ENCODE peak calls at places on chromosomes 16 and 17, in six cellular contexts. One of them, this sample, is unnamed.
A peak's percentile ranks its signal among the peaks of the same experiment; 100 is the strongest.

GRCh38 chr17:75610103-75610984 is 22.7 kb downstream of the MYO15B start:
- DNase-seq in CD8-positive, alpha-beta memory T cell: no peak
- DNase-seq in mesendoderm: no peak
- DNase-seq in stimulated activated CD8-positive, alpha-beta memory T cell treated with anti-CD3 and anti-CD28 coated beads, Interleukin-4, amount 100 ng/mL, for 24 hours: no peak
- DNase-seq in CD8-positive, alpha-beta T cell: no peak
- DNase-seq in iris pigment epithelial cell: no peak
- DNase-seq in this sample: peak; percentile 95

GRCh38 chr17:4950757-4951204 is at the start of gene ENO3:
- DNase-seq in mesendoderm: peak; percentile 35
- DNase-seq in stimulated activated CD8-positive, alpha-beta memory T cell treated with anti-CD3 and anti-CD28 coated beads, Interleukin-4, amount 100 ng/mL, for 24 hours: no peak
- DNase-seq in CD8-positive, alpha-beta T cell: no peak
- DNase-seq in iris pigment epithelial cell: no peak
- DNase-seq in CD8-positive, alpha-beta memory T cell: no peak
- DNase-seq in this sample: no peak

GRCh38 chr16:290681-291405 is 7.9 kb downstream of the PDIA2 start:
- DNase-seq in CD8-positive, alpha-beta memory T cell: no peak
- DNase-seq in stimulated activated CD8-positive, alpha-beta memory T cell treated with anti-CD3 and anti-CD28 coated beads, Interleukin-4, amount 100 ng/mL, for 24 hours: no peak
- DNase-seq in iris pigment epithelial cell: no peak
- DNase-seq in CD8-positive, alpha-beta T cell: no peak
- DNase-seq in mesendoderm: no peak
- DNase-seq in this sample: no peak

GRCh38 chr16:78993342-78993741 is 607.2 kb downstream of the MAF start:
- DNase-seq in CD8-positive, alpha-beta memory T cell: no peak
- DNase-seq in iris pigment epithelial cell: no peak
- DNase-seq in mesendoderm: no peak
- DNase-seq in stimulated activated CD8-positive, alpha-beta memory T cell treated with anti-CD3 and anti-CD28 coated beads, Interleukin-4, amount 100 ng/mL, for 24 hours: no peak
- DNase-seq in CD8-positive, alpha-beta T cell: no peak
- DNase-seq in this sample: peak; percentile 30

GRCh38 chr16:12551946-12552345 is 251.7 kb downstream of the CPPED1 start:
- DNase-seq in iris pigment epithelial cell: peak; percentile 70
- DNase-seq in stimulated activated CD8-positive, alpha-beta memory T cell treated with anti-CD3 and anti-CD28 coated beads, Interleukin-4, amount 100 ng/mL, for 24 hours: no peak
- DNase-seq in CD8-positive, alpha-beta memory T cell: no peak
- DNase-seq in mesendoderm: peak; percentile 58
- DNase-seq in CD8-positive, alpha-beta T cell: no peak
- DNase-seq in this sample: no peak

GRCh38 chr17:75487351-75488070 is 27.8 kb downstream of the CASKIN2 start:
- DNase-seq in mesendoderm: peak; percentile 41
- DNase-seq in iris pigment epithelial cell: peak; percentile 25
- DNase-seq in CD8-positive, alpha-beta memory T cell: peak; percentile 33
- DNase-seq in CD8-positive, alpha-beta T cell: peak; percentile 84
- DNase-seq in stimulated activated CD8-positive, alpha-beta memory T cell treated with anti-CD3 and anti-CD28 coated beads, Interleukin-4, amount 100 ng/mL, for 24 hours: peak; percentile 28
- DNase-seq in this sample: no peak

GRCh38 chr16:81728435-81728834 is 50.7 kb upstream of the PLCG2 start:
- DNase-seq in CD8-positive, alpha-beta memory T cell: no peak
- DNase-seq in mesendoderm: no peak
- DNase-seq in iris pigment epithelial cell: no peak
- DNase-seq in CD8-positive, alpha-beta T cell: no peak
- DNase-seq in stimulated activated CD8-positive, alpha-beta memory T cell treated with anti-CD3 and anti-CD28 coated beads, Interleukin-4, amount 100 ng/mL, for 24 hours: no peak
- DNase-seq in this sample: no peak

GRCh38 chr17:70073326-70073725 is 1.7 kb upstream of the KCNJ16 start:
- DNase-seq in iris pigment epithelial cell: no peak
- DNase-seq in CD8-positive, alpha-beta T cell: no peak
- DNase-seq in mesendoderm: no peak
- DNase-seq in stimulated activated CD8-positive, alpha-beta memory T cell treated with anti-CD3 and anti-CD28 coated beads, Interleukin-4, amount 100 ng/mL, for 24 hours: no peak
- DNase-seq in CD8-positive, alpha-beta memory T cell: no peak
- DNase-seq in this sample: no peak

GRCh38 chr17:16040710-16041251 is 41.2 kb downstream of the TTC19 start:
- DNase-seq in mesendoderm: no peak
- DNase-seq in CD8-positive, alpha-beta T cell: no peak
- DNase-seq in iris pigment epithelial cell: peak; percentile 69
- DNase-seq in stimulated activated CD8-positive, alpha-beta memory T cell treated with anti-CD3 and anti-CD28 coated beads, Interleukin-4, amount 100 ng/mL, for 24 hours: no peak
- DNase-seq in CD8-positive, alpha-beta memory T cell: no peak
- DNase-seq in this sample: no peak

GRCh38 chr17:4566785-4567184 is 6.4 kb upstream of the GGT6 start:
- DNase-seq in mesendoderm: peak; percentile 85
- DNase-seq in CD8-positive, alpha-beta memory T cell: no peak
- DNase-seq in stimulated activated CD8-positive, alpha-beta memory T cell treated with anti-CD3 and anti-CD28 coated beads, Interleukin-4, amount 100 ng/mL, for 24 hours: no peak
- DNase-seq in iris pigment epithelial cell: peak; percentile 38
- DNase-seq in CD8-positive, alpha-beta T cell: no peak
- DNase-seq in this sample: peak; percentile 65

GRCh38 chr17:75390982-75391381 is 14.5 kb downstream of the GRB2 start:
- DNase-seq in iris pigment epithelial cell: peak; percentile 29
- DNase-seq in CD8-positive, alpha-beta T cell: no peak
- DNase-seq in CD8-positive, alpha-beta memory T cell: no peak
- DNase-seq in mesendoderm: no peak
- DNase-seq in stimulated activated CD8-positive, alpha-beta memory T cell treated with anti-CD3 and anti-CD28 coated beads, Interleukin-4, amount 100 ng/mL, for 24 hours: no peak
- DNase-seq in this sample: no peak

GRCh38 chr17:8755590-8756255 is 2.6 kb downstream of the SPDYE4 start:
- DNase-seq in stimulated activated CD8-positive, alpha-beta memory T cell treated with anti-CD3 and anti-CD28 coated beads, Interleukin-4, amount 100 ng/mL, for 24 hours: no peak
- DNase-seq in CD8-positive, alpha-beta T cell: no peak
- DNase-seq in CD8-positive, alpha-beta memory T cell: no peak
- DNase-seq in iris pigment epithelial cell: no peak
- DNase-seq in mesendoderm: no peak
- DNase-seq in this sample: no peak

GRCh38 chr16:27841061-27841801 is 222.3 kb downstream of the GSG1L start:
- DNase-seq in stimulated activated CD8-positive, alpha-beta memory T cell treated with anti-CD3 and anti-CD28 coated beads, Interleukin-4, amount 100 ng/mL, for 24 hours: no peak
- DNase-seq in CD8-positive, alpha-beta T cell: no peak
- DNase-seq in mesendoderm: no peak
- DNase-seq in CD8-positive, alpha-beta memory T cell: no peak
- DNase-seq in iris pigment epithelial cell: no peak
- DNase-seq in this sample: no peak

GRCh38 chr16:22250522-22250921 is 44.4 kb downstream of the EEF2K start:
- DNase-seq in CD8-positive, alpha-beta T cell: no peak
- DNase-seq in iris pigment epithelial cell: peak; percentile 36
- DNase-seq in CD8-positive, alpha-beta memory T cell: no peak
- DNase-seq in stimulated activated CD8-positive, alpha-beta memory T cell treated with anti-CD3 and anti-CD28 coated beads, Interleukin-4, amount 100 ng/mL, for 24 hours: no peak
- DNase-seq in mesendoderm: no peak
- DNase-seq in this sample: no peak

GRCh38 chr17:69637399-69638165 is 223.1 kb downstream of the MAP2K6 start:
- DNase-seq in CD8-positive, alpha-beta memory T cell: no peak
- DNase-seq in mesendoderm: no peak
- DNase-seq in iris pigment epithelial cell: peak; percentile 70
- DNase-seq in CD8-positive, alpha-beta T cell: no peak
- DNase-seq in stimulated activated CD8-positive, alpha-beta memory T cell treated with anti-CD3 and anti-CD28 coated beads, Interleukin-4, amount 100 ng/mL, for 24 hours: no peak
- DNase-seq in this sample: no peak

GRCh38 chr17:73196500-73196899 is 3.6 kb downstream of the COG1 start:
- DNase-seq in mesendoderm: peak; percentile 71
- DNase-seq in iris pigment epithelial cell: peak; percentile 43
- DNase-seq in CD8-positive, alpha-beta T cell: no peak
- DNase-seq in stimulated activated CD8-positive, alpha-beta memory T cell treated with anti-CD3 and anti-CD28 coated beads, Interleukin-4, amount 100 ng/mL, for 24 hours: no peak
- DNase-seq in CD8-positive, alpha-beta memory T cell: no peak
- DNase-seq in this sample: no peak

GRCh38 chr16:19746561-19746960 is 28.5 kb downstream of the IQCK start:
- DNase-seq in mesendoderm: no peak
- DNase-seq in iris pigment epithelial cell: no peak
- DNase-seq in stimulated activated CD8-positive, alpha-beta memory T cell treated with anti-CD3 and anti-CD28 coated beads, Interleukin-4, amount 100 ng/mL, for 24 hours: no peak
- DNase-seq in CD8-positive, alpha-beta T cell: no peak
- DNase-seq in CD8-positive, alpha-beta memory T cell: no peak
- DNase-seq in this sample: no peak

GRCh38 chr16:88710556-88710955 is 4.3 kb downstream of the CTU2 start:
- DNase-seq in mesendoderm: no peak
- DNase-seq in stimulated activated CD8-positive, alpha-beta memory T cell treated with anti-CD3 and anti-CD28 coated beads, Interleukin-4, amount 100 ng/mL, for 24 hours: no peak
- DNase-seq in iris pigment epithelial cell: no peak
- DNase-seq in CD8-positive, alpha-beta memory T cell: no peak
- DNase-seq in CD8-positive, alpha-beta T cell: no peak
- DNase-seq in this sample: no peak

GRCh38 chr17:80117491-80118401 is 16.4 kb downstream of the GAA start:
- DNase-seq in mesendoderm: no peak
- DNase-seq in CD8-positive, alpha-beta memory T cell: no peak
- DNase-seq in stimulated activated CD8-positive, alpha-beta memory T cell treated with anti-CD3 and anti-CD28 coated beads, Interleukin-4, amount 100 ng/mL, for 24 hours: no peak
- DNase-seq in iris pigment epithelial cell: no peak
- DNase-seq in CD8-positive, alpha-beta T cell: no peak
- DNase-seq in this sample: no peak

GRCh38 chr16:84741351-84741791 is 41.6 kb downstream of the USP10 start:
- DNase-seq in iris pigment epithelial cell: peak; percentile 40
- DNase-seq in stimulated activated CD8-positive, alpha-beta memory T cell treated with anti-CD3 and anti-CD28 coated beads, Interleukin-4, amount 100 ng/mL, for 24 hours: no peak
- DNase-seq in mesendoderm: no peak
- DNase-seq in CD8-positive, alpha-beta T cell: no peak
- DNase-seq in CD8-positive, alpha-beta memory T cell: no peak
- DNase-seq in this sample: no peak

GRCh38 chr16:711548-712320 is 3.2 kb upstream of the METRN start:
- DNase-seq in mesendoderm: peak; percentile 75
- DNase-seq in stimulated activated CD8-positive, alpha-beta memory T cell treated with anti-CD3 and anti-CD28 coated beads, Interleukin-4, amount 100 ng/mL, for 24 hours: peak; percentile 70
- DNase-seq in CD8-positive, alpha-beta memory T cell: peak; percentile 76
- DNase-seq in CD8-positive, alpha-beta T cell: peak; percentile 92
- DNase-seq in iris pigment epithelial cell: peak; percentile 52
- DNase-seq in this sample: no peak

GRCh38 chr17:68595986-68596385 is 5.2 kb downstream of the FAM20A start:
- DNase-seq in CD8-positive, alpha-beta memory T cell: no peak
- DNase-seq in mesendoderm: no peak
- DNase-seq in iris pigment epithelial cell: no peak
- DNase-seq in stimulated activated CD8-positive, alpha-beta memory T cell treated with anti-CD3 and anti-CD28 coated beads, Interleukin-4, amount 100 ng/mL, for 24 hours: no peak
- DNase-seq in CD8-positive, alpha-beta T cell: no peak
- DNase-seq in this sample: no peak

GRCh38 chr17:67050476-67051154 is 6.3 kb downstream of the CACNG1 start:
- DNase-seq in iris pigment epithelial cell: no peak
- DNase-seq in CD8-positive, alpha-beta memory T cell: no peak
- DNase-seq in mesendoderm: no peak
- DNase-seq in CD8-positive, alpha-beta T cell: no peak
- DNase-seq in stimulated activated CD8-positive, alpha-beta memory T cell treated with anti-CD3 and anti-CD28 coated beads, Interleukin-4, amount 100 ng/mL, for 24 hours: no peak
- DNase-seq in this sample: no peak

GRCh38 chr16:27374231-27374793 is 27.7 kb upstream of the IL21R start:
- DNase-seq in iris pigment epithelial cell: no peak
- DNase-seq in CD8-positive, alpha-beta memory T cell: no peak
- DNase-seq in stimulated activated CD8-positive, alpha-beta memory T cell treated with anti-CD3 and anti-CD28 coated beads, Interleukin-4, amount 100 ng/mL, for 24 hours: no peak
- DNase-seq in mesendoderm: no peak
- DNase-seq in CD8-positive, alpha-beta T cell: peak; percentile 48
- DNase-seq in this sample: no peak

GRCh38 chr16:75264999-75265910 is 13.8 kb upstream of the BCAR1 start:
- DNase-seq in mesendoderm: no peak
- DNase-seq in iris pigment epithelial cell: no peak
- DNase-seq in CD8-positive, alpha-beta T cell: no peak
- DNase-seq in CD8-positive, alpha-beta memory T cell: no peak
- DNase-seq in stimulated activated CD8-positive, alpha-beta memory T cell treated with anti-CD3 and anti-CD28 coated beads, Interleukin-4, amount 100 ng/mL, for 24 hours: no peak
- DNase-seq in this sample: no peak

GRCh38 chr16:11972128-11972527 is 4.4 kb upstream of the SNX29 start:
- DNase-seq in CD8-positive, alpha-beta T cell: no peak
- DNase-seq in iris pigment epithelial cell: no peak
- DNase-seq in mesendoderm: peak; percentile 47
- DNase-seq in CD8-positive, alpha-beta memory T cell: no peak
- DNase-seq in stimulated activated CD8-positive, alpha-beta memory T cell treated with anti-CD3 and anti-CD28 coated beads, Interleukin-4, amount 100 ng/mL, for 24 hours: no peak
- DNase-seq in this sample: no peak

GRCh38 chr16:81401035-81401950 is 43.3 kb upstream of the CMIP start:
- DNase-seq in mesendoderm: no peak
- DNase-seq in iris pigment epithelial cell: peak; percentile 82
- DNase-seq in stimulated activated CD8-positive, alpha-beta memory T cell treated with anti-CD3 and anti-CD28 coated beads, Interleukin-4, amount 100 ng/mL, for 24 hours: no peak
- DNase-seq in CD8-positive, alpha-beta T cell: no peak
- DNase-seq in CD8-positive, alpha-beta memory T cell: no peak
- DNase-seq in this sample: no peak